ENCODE peak calls at places on chromosomes 13 and 19, in six cellular contexts. G is foreskin fibroblast; Q is NCI-H2081; V is heart left ventricle; O is AML-193; A is activated CD4-positive, CD25-positive, alpha-beta regulatory T cell treated with anti-CD3 and anti-CD28 coated beads, Interleukin-2, amount 50 U/mL, for 16 hours. M is an unnamed sample.

GRCh38 chr19:11261902-11262839 is at the start of gene DOCK6:
- DNase-seq in G (peak), Q (no peak), V (no peak), O (no peak), A (no peak), M (no peak)

GRCh38 chr13:35888327-35888940 is 242.7 kb downstream of the DCLK1 start:
- DNase-seq in G (no peak), Q (peak), V (no peak), O (no peak), A (no peak), M (no peak)

GRCh38 chr13:89925107-89925506 is 1422.4 kb upstream of the MIR17HG start:
- DNase-seq in G (no peak), Q (peak), V (no peak), O (peak), A (no peak), M (no peak)

GRCh38 chr13:112876305-112877000 is 92.6 kb upstream of the MCF2L start:
- DNase-seq in G (no peak), Q (no peak), V (peak), O (no peak), A (no peak), M (no peak)

GRCh38 chr13:21730186-21730880 is 59.5 kb downstream of the FGF9 start:
- DNase-seq in G (no peak), Q (no peak), V (no peak), O (no peak), A (no peak), M (no peak)

GRCh38 chr19:32675720-32676185 is at the start of gene RGS9BP:
- DNase-seq in G (peak), Q (peak), V (peak), O (peak), A (peak), M (peak)

GRCh38 chr19:5038631-5039271 is 69.8 kb downstream of the KDM4B start:
- DNase-seq in G (peak), Q (peak), V (no peak), O (no peak), A (no peak), M (no peak)

GRCh38 chr13:43269037-43269476 is 245.7 kb downstream of the DNAJC15 start:
- DNase-seq in G (peak), Q (peak), V (peak), O (no peak), A (no peak), M (no peak)

GRCh38 chr13:40613192-40613818 is 53.1 kb downstream of the FOXO1 start:
- DNase-seq in G (peak), Q (no peak), V (peak), O (no peak), A (no peak), M (peak)

GRCh38 chr13:24407844-24408243 is 98.5 kb downstream of the C1QTNF9 start:
- DNase-seq in G (peak), Q (no peak), V (no peak), O (peak), A (no peak), M (no peak)

GRCh38 chr13:44313674-44314073 is 60.0 kb upstream of the SERP2 start:
- DNase-seq in G (peak), Q (no peak), V (no peak), O (no peak), A (no peak), M (peak)

GRCh38 chr19:2923510-2923909 is 21.3 kb downstream of the ZNF77 start:
- DNase-seq in G (peak), Q (peak), V (no peak), O (no peak), A (no peak), M (no peak)

GRCh38 chr13:27960362-27961226 is 8.5 kb downstream of the CDX2 start:
- DNase-seq in G (peak), Q (peak), V (no peak), O (peak), A (no peak), M (no peak)

GRCh38 chr19:36120092-36120983 is 5.1 kb downstream of the TBCB start:
- DNase-seq in G (no peak), Q (peak), V (no peak), O (no peak), A (no peak), M (no peak)

GRCh38 chr19:2149980-2150793 is 1.2 kb downstream of the AP3D1 start:
- DNase-seq in G (peak), Q (no peak), V (no peak), O (no peak), A (no peak), M (no peak)

GRCh38 chr13:74290324-74290773 is 156.1 kb upstream of the KLF12 start:
- DNase-seq in G (peak), Q (peak), V (no peak), O (no peak), A (no peak), M (no peak)

GRCh38 chr19:29962777-29963176 is 20.7 kb downstream of the URI1 start:
- DNase-seq in G (no peak), Q (no peak), V (no peak), O (no peak), A (no peak), M (no peak)

GRCh38 chr19:33171916-33172359 is 22.2 kb upstream of the LRP3 start:
- DNase-seq in G (peak), Q (no peak), V (no peak), O (no peak), A (no peak), M (no peak)

GRCh38 chr19:55041627-55042343 is 3.7 kb upstream of the GP6 start:
- DNase-seq in G (no peak), Q (no peak), V (no peak), O (no peak), A (no peak), M (no peak)

GRCh38 chr13:110590577-110590976 is 24.8 kb upstream of the NAXD start:
- DNase-seq in G (no peak), Q (no peak), V (no peak), O (no peak), A (no peak), M (no peak)

GRCh38 chr19:14347999-14348889 is 33.0 kb upstream of the ADGRE5 start:
- DNase-seq in G (peak), Q (peak), V (peak), O (no peak), A (peak), M (no peak)

GRCh38 chr19:37977391-37977790 is 70.4 kb downstream of the SIPA1L3 start:
- DNase-seq in G (no peak), Q (no peak), V (no peak), O (no peak), A (no peak), M (no peak)

GRCh38 chr13:44436589-44437337 is 63.1 kb downstream of the SERP2 start:
- DNase-seq in G (peak), Q (peak), V (peak), O (peak), A (no peak), M (peak)

GRCh38 chr19:20238025-20238623 is 71.1 kb downstream of the ZNF486 start:
- DNase-seq in G (peak), Q (peak), V (peak), O (peak), A (peak), M (peak)

GRCh38 chr13:104740616-104741222 is 1674.5 kb upstream of the SLC10A2 start:
- DNase-seq in G (no peak), Q (no peak), V (no peak), O (no peak), A (no peak), M (no peak)

GRCh38 chr13:60755380-60756163 is 358.6 kb downstream of the TDRD3 start:
- DNase-seq in G (no peak), Q (no peak), V (no peak), O (no peak), A (no peak), M (no peak)